ENCODE peak calls at places on chromosomes 11 and 22, in ten cellular contexts. P, I, G, V, C, O, Q, A, Z and L are unnamed samples.

GRCh38 chr11:115561116-115561515 is 56.9 kb upstream of the CADM1 start:
- DNase-seq in G (no peak), I (no peak), C (no peak), P (no peak), Z (no peak), O (no peak), A (no peak), V (no peak), Q (no peak), L (no peak)

GRCh38 chr11:77522215-77522614 is 48.3 kb upstream of the PAK1 start:
- DNase-seq in Q (no peak), I (no peak), C (no peak), Z (no peak), V (no peak), O (no peak), G (no peak), A (no peak), P (no peak), L (no peak)

GRCh38 chr11:63510360-63511130 is 4.7 kb downstream of the LGALS12 start:
- DNase-seq in I (no peak), P (no peak), V (peak), Q (no peak), A (no peak), Z (peak), C (peak), O (no peak), G (no peak), L (no peak)

GRCh38 chr11:130522284-130522961 is 74.0 kb downstream of the ADAMTS15 start:
- DNase-seq in Z (peak), G (peak), C (peak), V (no peak), A (no peak), P (peak), I (no peak), Q (no peak), O (no peak), L (no peak)

GRCh38 chr11:134386945-134387344 is 25.1 kb downstream of the B3GAT1 start:
- DNase-seq in A (no peak), G (no peak), P (no peak), I (no peak), V (no peak), Z (no peak), C (no peak), Q (no peak), O (no peak), L (peak)

GRCh38 chr11:64333556-64333955 is 6.4 kb upstream of the CCDC88B start:
- DNase-seq in Z (no peak), I (no peak), Q (no peak), P (no peak), O (no peak), V (no peak), G (no peak), C (no peak), A (no peak), L (no peak)

GRCh38 chr11:40722179-40722795 is 737.2 kb downstream of the LRRC4C start:
- DNase-seq in V (no peak), O (no peak), Z (no peak), P (peak), Q (no peak), I (no peak), C (no peak), A (no peak), G (peak), L (no peak)

GRCh38 chr22:46723882-46724281 is 14.2 kb downstream of the CERK start:
- DNase-seq in V (no peak), P (no peak), I (no peak), G (no peak), O (no peak), A (no peak), Z (no peak), Q (no peak), C (no peak), L (no peak)

GRCh38 chr11:37450613-37451012 is 852.6 kb upstream of the RAG2 start:
- DNase-seq in G (no peak), A (no peak), O (no peak), I (no peak), Q (no peak), V (no peak), C (no peak), Z (peak), P (no peak), L (no peak)

GRCh38 chr11:587978-588380 is 11.7 kb downstream of the PHRF1 start:
- DNase-seq in C (peak), Z (peak), Q (no peak), A (peak), P (no peak), I (no peak), O (peak), V (no peak), G (no peak), L (peak)

GRCh38 chr11:20881328-20882079 is 212.1 kb downstream of the NELL1 start:
- DNase-seq in Z (no peak), P (no peak), Q (no peak), O (no peak), A (no peak), I (no peak), C (no peak), V (no peak), G (peak), L (no peak)

GRCh38 chr11:119533931-119534694 is 111.1 kb upstream of the THY1 start:
- DNase-seq in A (no peak), V (peak), C (peak), O (peak), P (peak), G (peak), I (peak), Z (peak), Q (peak), L (peak)

GRCh38 chr11:128472128-128473110 is 114.9 kb downstream of the ETS1 start:
- DNase-seq in G (no peak), A (peak), Z (peak), O (peak), P (no peak), C (no peak), Q (no peak), V (no peak), I (no peak), L (peak)

GRCh38 chr22:19942886-19943664 is 1.5 kb upstream of the TXNRD2 start:
- DNase-seq in I (no peak), V (no peak), Q (no peak), Z (peak), C (peak), G (peak), O (no peak), P (no peak), A (no peak), L (no peak)

GRCh38 chr11:46047520-46047919 is 73.7 kb downstream of the PHF21A start:
- DNase-seq in V (no peak), P (no peak), I (no peak), Q (no peak), C (no peak), A (no peak), O (no peak), Z (no peak), G (no peak), L (no peak)

GRCh38 chr22:45493286-45493771 is 9.4 kb upstream of the FBLN1 start:
- DNase-seq in I (no peak), A (no peak), C (peak), P (no peak), V (no peak), Q (no peak), O (no peak), Z (peak), G (no peak), L (no peak)

GRCh38 chr22:19058713-19059451 is 63.3 kb downstream of the DGCR2 start:
- DNase-seq in G (no peak), O (no peak), C (no peak), Q (no peak), V (no peak), A (no peak), Z (no peak), P (no peak), I (no peak), L (no peak)

GRCh38 chr22:43740587-43741270 is 71.4 kb downstream of the EFCAB6 start:
- DNase-seq in P (no peak), V (peak), C (peak), Z (peak), Q (no peak), A (no peak), I (no peak), G (no peak), O (no peak), L (no peak)

GRCh38 chr22:50300620-50301257 is 6.7 kb downstream of the PLXNB2 start:
- DNase-seq in I (no peak), Z (no peak), V (no peak), C (no peak), G (no peak), O (no peak), P (no peak), Q (no peak), A (no peak), L (no peak)

GRCh38 chr11:103078710-103079109 is 13.2 kb downstream of the DCUN1D5 start:
- DNase-seq in P (no peak), Z (no peak), Q (no peak), V (no peak), I (no peak), O (no peak), G (no peak), C (no peak), A (no peak), L (no peak)

GRCh38 chr11:6482431-6482830 is 1.1 kb downstream of the TIMM10B start:
- DNase-seq in I (no peak), G (no peak), C (no peak), O (no peak), Q (no peak), P (no peak), A (no peak), Z (no peak), V (no peak), L (no peak)

GRCh38 chr11:114180301-114181055 is 115.7 kb upstream of the NNMT start:
- DNase-seq in P (peak), O (no peak), C (peak), G (peak), Q (peak), I (peak), V (peak), Z (peak), A (no peak), L (no peak)

GRCh38 chr11:130449996-130450419 is 1.6 kb downstream of the ADAMTS15 start:
- DNase-seq in G (peak), I (no peak), V (peak), P (peak), A (no peak), C (peak), Z (peak), O (no peak), Q (no peak), L (no peak)

GRCh38 chr11:75261902-75262361 is 21.4 kb downstream of the TPBGL start:
- DNase-seq in Q (no peak), V (no peak), O (no peak), I (no peak), P (no peak), A (no peak), C (no peak), G (no peak), Z (no peak), L (no peak)

GRCh38 chr11:45926536-45927331 is 4.3 kb downstream of the LARGE2 start:
- DNase-seq in V (no peak), Z (no peak), G (peak), I (no peak), A (no peak), O (no peak), P (no peak), C (no peak), Q (no peak), L (no peak)

GRCh38 chr11:127873478-127873877 is 713.9 kb downstream of the ETS1 start:
- DNase-seq in Z (no peak), Q (no peak), C (no peak), G (no peak), I (no peak), P (no peak), O (no peak), V (no peak), A (no peak), L (no peak)

GRCh38 chr11:57307666-57308270 is 17.0 kb downstream of the TNKS1BP1 start:
- DNase-seq in I (no peak), C (peak), G (no peak), O (no peak), P (no peak), Z (no peak), A (no peak), Q (no peak), V (no peak), L (no peak)